ENCODE peak calls at places on chromosomes 7 and 10, in five cellular contexts. Y is brain microvascular endothelial cell; I is HL-60; Z is choroid plexus epithelial cell; U is CD8-positive, alpha-beta memory T cell. R is an unnamed sample.

GRCh38 chr10:129848084-129848483 is 116.0 kb downstream of the EBF3 start:
- DNase-seq in Y (no peak), I (no peak), Z (no peak), U (no peak), R (no peak)

GRCh38 chr10:86033581-86033980 is 333.0 kb downstream of the GRID1 start:
- DNase-seq in Y (no peak), I (no peak), Z (no peak), U (no peak), R (no peak)

GRCh38 chr7:66296555-66296954 is 91.4 kb downstream of the TPST1 start:
- DNase-seq in Y (no peak), I (peak; percentile 54), Z (peak; percentile 54), U (no peak), R (no peak)

GRCh38 chr7:9870674-9871073 is 1103.0 kb upstream of the PHF14 start:
- DNase-seq in Y (no peak), I (no peak), Z (no peak), U (no peak), R (no peak)

GRCh38 chr7:55065511-55066229 is 46.9 kb downstream of the EGFR start:
- DNase-seq in Y (peak; percentile 87), I (no peak), Z (peak; percentile 88), U (no peak), R (no peak)

GRCh38 chr7:131238260-131238940 is 89.3 kb upstream of the MKLN1 start:
- DNase-seq in Y (peak; percentile 77), I (no peak), Z (peak; percentile 82), U (peak; percentile 22), R (no peak)

GRCh38 chr10:109861051-109861450 is 62.3 kb downstream of the XPNPEP1 start:
- DNase-seq in Y (no peak), I (no peak), Z (no peak), U (no peak), R (no peak)

GRCh38 chr7:66145404-66145843 is 30.8 kb downstream of the CRCP start:
- DNase-seq in Y (no peak), I (no peak), Z (peak; percentile 87), U (no peak), R (no peak)

GRCh38 chr7:103031781-103032180 is 42.8 kb downstream of the FBXL13 start:
- DNase-seq in Y (no peak), I (no peak), Z (no peak), U (no peak), R (no peak)

GRCh38 chr7:82805527-82805960 is 357.1 kb downstream of the PCLO start:
- DNase-seq in Y (peak; percentile 77), I (peak; percentile 70), Z (peak; percentile 92), U (no peak), R (no peak)

GRCh38 chr7:82808633-82809032 is 354.1 kb downstream of the PCLO start:
- DNase-seq in Y (no peak), I (no peak), Z (no peak), U (no peak), R (no peak)

GRCh38 chr7:82816272-82816671 is 346.4 kb downstream of the PCLO start:
- DNase-seq in Y (no peak), I (no peak), Z (no peak), U (no peak), R (no peak)

DNA sequence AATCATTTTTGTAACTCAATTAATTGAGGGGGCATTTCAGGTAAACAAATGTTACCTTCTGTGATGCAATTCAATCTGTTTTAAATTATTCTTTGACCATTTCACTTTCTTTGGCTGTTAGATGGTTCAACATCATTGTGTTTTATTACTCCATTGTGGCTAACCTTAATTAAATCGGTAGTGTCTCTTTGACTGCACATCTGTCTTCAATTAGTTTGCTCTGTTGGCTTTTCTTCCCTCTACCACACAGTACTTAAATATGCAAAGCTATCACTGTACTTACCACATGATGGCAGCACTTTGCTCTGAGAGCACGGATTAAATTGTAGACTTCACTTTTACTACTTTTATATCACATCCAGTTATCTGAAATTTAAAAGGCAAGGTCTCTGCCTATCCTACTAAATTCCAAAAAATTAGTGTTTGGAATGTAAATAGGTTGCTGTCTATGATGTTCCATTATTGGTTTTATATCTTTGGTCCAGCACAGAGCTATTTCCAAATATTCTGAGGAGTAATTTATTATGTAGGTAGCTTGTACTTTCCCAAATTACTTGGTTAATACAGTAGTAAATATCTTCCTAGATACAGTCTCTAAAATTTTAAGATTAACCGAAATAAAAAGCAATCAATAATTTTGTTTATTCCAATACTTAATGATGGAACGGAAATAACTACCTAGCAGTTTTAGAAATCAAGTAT is 352.0 kb downstream of the PCLO start:
- DNase-seq in Y (peak; percentile 60), I (no peak), Z (peak; percentile 85), U (no peak), R (no peak)
- H3K4me3 ChIP-seq in Y (no peak overlapping the region), I (no peak overlapping the region), Z (no peak overlapping the region), U (no peak overlapping the region), R (no peak overlapping the region)

DNA sequence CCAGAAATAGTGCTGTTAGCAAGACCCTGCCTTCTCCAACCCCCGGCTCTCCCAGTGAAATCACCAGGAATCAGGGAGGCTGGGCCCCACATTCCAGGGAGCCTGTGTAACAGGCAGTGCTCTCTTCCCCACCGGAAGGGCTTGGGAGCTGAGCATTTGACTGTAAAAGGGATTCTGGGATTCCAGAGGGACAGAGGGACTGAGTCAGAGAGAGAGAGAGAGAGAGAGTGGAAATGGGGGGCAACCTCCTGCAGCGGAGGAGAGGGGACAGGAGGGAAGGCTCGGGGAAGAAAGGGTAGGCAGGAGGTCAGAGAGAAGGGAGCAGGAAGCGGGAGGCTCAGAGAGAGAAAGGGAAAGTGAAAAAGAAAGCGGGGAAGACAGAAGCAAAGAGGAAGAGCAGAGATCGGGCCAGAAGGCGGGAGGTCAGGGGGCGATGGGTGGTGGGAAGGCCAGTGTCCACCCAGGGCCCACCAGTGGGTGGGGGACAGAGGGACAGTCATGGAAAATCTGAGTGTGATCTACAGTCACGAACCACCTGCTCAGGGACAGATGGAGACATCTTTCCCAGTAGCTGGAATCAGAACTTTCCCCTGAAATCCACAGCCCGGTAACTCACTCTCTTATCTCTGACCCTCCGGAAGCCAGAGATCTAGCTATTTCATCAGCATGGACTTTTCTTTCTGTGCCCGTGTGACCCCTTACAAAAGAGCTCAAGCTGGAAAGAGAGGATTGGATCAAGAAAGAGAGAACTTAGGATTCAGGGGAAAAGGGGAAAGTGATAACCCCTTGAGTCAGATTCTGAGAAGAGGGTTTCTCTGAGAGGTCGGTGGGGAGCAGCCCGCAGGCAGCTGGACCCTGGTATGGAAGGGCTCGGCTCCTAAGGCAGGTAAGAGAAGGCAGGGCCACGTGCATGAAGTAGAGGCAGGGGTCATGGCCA is 4.6 kb upstream of the SERPINE1 start:
- DNase-seq in Y (peak; percentile 98), I (no peak), Z (peak; percentile 94), U (no peak), R (no peak)
- H3K4me3 ChIP-seq in Y (peak overlapping the region; percentile 29), I (peak overlapping the region; percentile 13), Z (peak overlapping the region; percentile 34), U (no peak overlapping the region), R (peak overlapping the region; percentile 49)

GRCh38 chr7:27130540-27131389 is at the start of gene HOXA4:
- DNase-seq in Y (no peak), I (peak; percentile 51), Z (no peak), U (peak; percentile 79), R (no peak)
- H3K4me3 ChIP-seq in Y (peak within 1 kb of the TSS; percentile 42), I (peak within 1 kb of the TSS; percentile 50), Z (peak within 1 kb of the TSS; percentile 20), U (peak within 1 kb of the TSS; percentile 76), R (peak within 1 kb of the TSS; percentile 50)

DNA sequence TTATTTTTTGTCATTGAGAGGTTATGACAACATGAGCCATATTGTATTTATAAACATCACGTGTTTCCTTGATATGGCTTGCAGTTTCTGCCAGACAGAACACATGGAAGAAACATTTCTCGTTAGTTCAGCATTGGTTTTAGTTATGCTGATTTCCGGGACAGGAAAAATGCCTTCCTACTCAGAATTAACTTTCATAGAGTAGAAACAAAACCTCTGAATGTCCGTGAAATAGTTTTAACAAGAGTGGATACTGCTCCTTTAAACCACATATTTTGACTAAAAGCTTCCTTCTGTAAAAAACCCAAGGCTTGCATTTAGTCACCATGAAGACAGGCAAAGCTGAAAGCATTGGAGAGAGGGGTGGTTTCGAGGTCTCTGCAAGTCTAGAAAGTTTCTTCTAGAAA is 240.4 kb downstream of the KIAA1217 start:
- DNase-seq in Y (no peak), I (no peak), Z (peak; percentile 80), U (no peak), R (peak; percentile 43)
- H3K4me3 ChIP-seq in Y (peak overlapping the region; percentile 32), I (no peak overlapping the region), Z (peak overlapping the region; percentile 53), U (no peak overlapping the region), R (no peak overlapping the region)

DNA sequence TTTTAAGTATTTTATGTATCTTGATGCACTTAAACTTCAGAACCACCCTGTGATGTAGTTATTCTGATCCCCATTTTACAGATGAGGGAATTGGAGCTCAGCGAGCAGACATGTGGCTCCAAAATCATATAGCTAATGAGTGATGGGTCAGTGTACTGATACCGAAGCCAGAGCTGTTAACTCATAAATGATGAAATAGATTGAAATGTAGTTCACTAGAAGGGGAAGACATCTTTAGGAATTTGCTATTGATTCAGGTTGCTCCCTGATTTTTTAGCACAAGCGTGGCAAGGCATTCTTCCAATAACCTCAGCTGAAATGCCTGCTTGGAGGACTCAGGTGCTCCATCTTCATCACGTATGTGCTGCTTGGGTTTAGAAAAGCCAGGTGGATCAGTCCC is 228.8 kb downstream of the PTEN start:
- DNase-seq in Y (no peak), I (no peak), Z (no peak), U (no peak), R (no peak)
- H3K4me3 ChIP-seq in Y (no peak overlapping the region), I (no peak overlapping the region), Z (no peak overlapping the region), U (no peak overlapping the region), R (no peak overlapping the region)

GRCh38 chr10:102675887-102676616 is 31.8 kb downstream of the TRIM8 start:
- DNase-seq in Y (peak; percentile 95), I (no peak), Z (peak; percentile 99), U (no peak), R (no peak)

GRCh38 chr10:102673235-102673634 is 29.0 kb downstream of the TRIM8 start:
- DNase-seq in Y (no peak), I (no peak), Z (no peak), U (no peak), R (no peak)

GRCh38 chr10:102673961-102674511 is 29.8 kb downstream of the TRIM8 start:
- DNase-seq in Y (peak; percentile 72), I (peak; percentile 23), Z (peak; percentile 92), U (peak; percentile 82), R (no peak)

GRCh38 chr10:102675151-102675886 is 31.0 kb downstream of the TRIM8 start:
- DNase-seq in Y (peak; percentile 16), I (no peak), Z (peak; percentile 33), U (no peak), R (no peak)

DNA sequence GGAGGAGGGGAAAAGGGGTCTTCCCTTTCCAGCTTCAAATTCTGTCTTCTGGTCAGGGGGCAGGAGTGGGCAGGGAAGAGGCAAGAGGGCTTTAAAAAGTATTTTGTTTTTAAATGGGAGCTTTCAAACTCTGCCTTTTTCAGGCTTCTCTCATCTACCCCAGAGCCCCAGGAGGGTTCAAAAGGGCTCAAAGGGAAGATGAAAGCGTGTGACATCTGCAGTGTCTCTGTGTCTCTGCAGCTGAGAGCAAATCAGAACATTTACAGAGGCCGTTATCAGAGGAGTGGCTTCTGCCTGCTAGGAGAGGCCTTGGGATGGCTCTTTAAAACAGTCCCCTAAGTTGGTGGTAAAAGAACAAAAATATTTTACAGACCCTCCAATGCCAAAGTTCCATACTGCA is 30.3 kb downstream of the TRIM8 start:
- DNase-seq in Y (no peak), I (no peak), Z (no peak), U (no peak), R (no peak)
- H3K4me3 ChIP-seq in Y (no peak overlapping the region), I (no peak overlapping the region), Z (peak overlapping the region; percentile 49), U (peak overlapping the region; percentile 46), R (no peak overlapping the region)

GRCh38 chr7:63927261-63927660 is 71.4 kb upstream of the ZNF722 start:
- DNase-seq in Y (no peak), I (no peak), Z (no peak), U (no peak), R (no peak)
- H3K4me3 ChIP-seq in Y (no peak overlapping the region), I (no peak overlapping the region), Z (no peak overlapping the region), U (no peak overlapping the region), R (no peak overlapping the region)

R was measured in GM12864.